ENCODE peak calls at places on chromosomes 11 and 22, in nine cellular contexts. K is AG04450, R is WTC11, Y is endothelial cell, Q is psoas muscle, F is foreskin fibroblast, Z is fibroblast of mammary gland, N is AG10803, U is heart left ventricle. E is an unnamed sample.

GRCh38 chr11:83051760-83052671 is 19.7 kb downstream of the RAB30 start:
- DNase-seq in K (peak), R (no peak), Y (no peak), Q (no peak), F (peak), Z (peak), N (peak), U (peak), E (no peak)

GRCh38 chr11:60699282-60699681 is at the start of gene MS4A8:
- DNase-seq in K (no peak), R (no peak), Y (no peak), Q (no peak), F (no peak), Z (no peak), N (no peak), U (no peak), E (no peak)

GRCh38 chr11:80122211-80122610 is 681.4 kb upstream of the TENM4 start:
- DNase-seq in K (no peak), R (no peak), Y (no peak), Q (no peak), F (no peak), Z (no peak), N (no peak), U (peak), E (no peak)

GRCh38 chr22:22666307-22667091 is 22.1 kb downstream of the GGTLC2 start:
- DNase-seq in K (no peak), R (peak), Y (peak), Q (no peak), F (peak), Z (peak), N (peak), U (no peak), E (peak)

GRCh38 chr22:35477911-35478582 is 62.6 kb upstream of the RASD2 start:
- DNase-seq in K (peak), R (no peak), Y (no peak), Q (peak), F (peak), Z (peak), N (peak), U (peak), E (no peak)

GRCh38 chr11:104432981-104433380 is 269.0 kb upstream of the PDGFD start:
- DNase-seq in K (no peak), R (no peak), Y (no peak), Q (no peak), F (no peak), Z (no peak), N (no peak), U (no peak), E (no peak)

GRCh38 chr22:23085351-23085671 is 15.0 kb downstream of the GNAZ start:
- DNase-seq in K (no peak), R (no peak), Y (no peak), Q (no peak), F (no peak), Z (no peak), N (no peak), U (no peak), E (no peak)

GRCh38 chr11:82326853-82327252 is 406.8 kb downstream of the FAM181B start:
- DNase-seq in K (no peak), R (no peak), Y (no peak), Q (no peak), F (no peak), Z (no peak), N (no peak), U (no peak), E (no peak)

GRCh38 chr22:17228725-17229126 is 9.5 kb upstream of the ADA2 start:
- DNase-seq in K (no peak), R (no peak), Y (no peak), Q (no peak), F (no peak), Z (no peak), N (no peak), U (no peak), E (no peak)

GRCh38 chr11:79440451-79441158 is at the start of gene TENM4:
- DNase-seq in K (peak), R (peak), Y (peak), Q (peak), F (peak), Z (peak), N (peak), U (peak), E (peak)

GRCh38 chr22:38719196-38719595 is 13.5 kb downstream of the GTPBP1 start:
- DNase-seq in K (no peak), R (no peak), Y (no peak), Q (peak), F (no peak), Z (no peak), N (no peak), U (no peak), E (no peak)

GRCh38 chr11:114082767-114083181 is 23.3 kb downstream of the ZBTB16 start:
- DNase-seq in K (no peak), R (no peak), Y (no peak), Q (peak), F (no peak), Z (no peak), N (no peak), U (peak), E (no peak)

GRCh38 chr22:46509416-46510089 is 27.9 kb downstream of the CELSR1 start:
- DNase-seq in K (no peak), R (no peak), Y (no peak), Q (no peak), F (no peak), Z (no peak), N (no peak), U (no peak), E (no peak)

GRCh38 chr11:75105462-75105925 is 8.8 kb upstream of the OR2AT4 start:
- DNase-seq in K (no peak), R (peak), Y (no peak), Q (no peak), F (no peak), Z (no peak), N (no peak), U (no peak), E (no peak)

GRCh38 chr11:68402355-68403031 is 58.1 kb upstream of the PPP6R3 start:
- DNase-seq in K (no peak), R (peak), Y (no peak), Q (no peak), F (no peak), Z (no peak), N (no peak), U (no peak), E (no peak)

GRCh38 chr11:28760676-28761390 is 652.6 kb downstream of the METTL15 start:
- DNase-seq in K (no peak), R (no peak), Y (no peak), Q (no peak), F (peak), Z (peak), N (peak), U (no peak), E (no peak)

GRCh38 chr22:27270818-27271510 is 530.6 kb downstream of the MN1 start:
- DNase-seq in K (no peak), R (no peak), Y (no peak), Q (no peak), F (no peak), Z (no peak), N (no peak), U (peak), E (no peak)

GRCh38 chr22:50544078-50544745 is 1.5 kb upstream of the KLHDC7B start:
- DNase-seq in K (no peak), R (peak), Y (peak), Q (peak), F (peak), Z (peak), N (peak), U (peak), E (peak)

GRCh38 chr22:44153705-44154104 is 27.0 kb upstream of the PARVG start:
- DNase-seq in K (no peak), R (no peak), Y (no peak), Q (peak), F (no peak), Z (no peak), N (no peak), U (no peak), E (no peak)

GRCh38 chr11:123430736-123431356 is 777 bp downstream of the GRAMD1B start:
- DNase-seq in K (no peak), R (peak), Y (peak), Q (peak), F (no peak), Z (no peak), N (peak), U (peak), E (peak)

GRCh38 chr11:73749118-73749517 is 11.8 kb downstream of the RAB6A start:
- DNase-seq in K (no peak), R (no peak), Y (no peak), Q (no peak), F (no peak), Z (no peak), N (no peak), U (no peak), E (no peak)

GRCh38 chr22:31128156-31128555 is 5.4 kb downstream of the INPP5J start:
- DNase-seq in K (no peak), R (no peak), Y (no peak), Q (peak), F (no peak), Z (no peak), N (no peak), U (no peak), E (no peak)

GRCh38 chr11:2795491-2795991 is 90.0 kb downstream of the CDKN1C start:
- DNase-seq in K (no peak), R (peak), Y (no peak), Q (peak), F (no peak), Z (no peak), N (no peak), U (peak), E (no peak)

GRCh38 chr22:44076825-44077224 is 52.7 kb downstream of the PARVB start:
- DNase-seq in K (no peak), R (no peak), Y (no peak), Q (no peak), F (no peak), Z (no peak), N (no peak), U (no peak), E (no peak)

GRCh38 chr11:12502041-12502440 is 124.7 kb downstream of the PARVA start:
- DNase-seq in K (no peak), R (no peak), Y (no peak), Q (no peak), F (peak), Z (peak), N (peak), U (no peak), E (no peak)

GRCh38 chr22:33328789-33329296 is 270.7 kb upstream of the SYN3 start:
- DNase-seq in K (peak), R (no peak), Y (no peak), Q (no peak), F (no peak), Z (peak), N (peak), U (no peak), E (no peak)

GRCh38 chr22:46224044-46224746 is 25.9 kb downstream of the CDPF1 start:
- DNase-seq in K (no peak), R (no peak), Y (no peak), Q (no peak), F (no peak), Z (peak), N (no peak), U (no peak), E (no peak)

GRCh38 chr22:19526702-19527111 is 2.5 kb upstream of the CLDN5 start:
- DNase-seq in K (no peak), R (no peak), Y (no peak), Q (no peak), F (no peak), Z (no peak), N (no peak), U (no peak), E (no peak)

GRCh38 chr11:100759106-100759505 is 72.0 kb downstream of the ARHGAP42 start:
- DNase-seq in K (no peak), R (no peak), Y (no peak), Q (no peak), F (no peak), Z (no peak), N (no peak), U (no peak), E (no peak)

GRCh38 chr11:44992181-44992582 is 41.5 kb upstream of the TP53I11 start:
- DNase-seq in K (no peak), R (no peak), Y (no peak), Q (peak), F (no peak), Z (peak), N (no peak), U (peak), E (no peak)

GRCh38 chr22:20315337-20316216 is 4.3 kb downstream of the DGCR6L start:
- DNase-seq in K (no peak), R (no peak), Y (no peak), Q (no peak), F (no peak), Z (no peak), N (no peak), U (no peak), E (no peak)

GRCh38 chr22:49111085-49111484 is 716.6 kb downstream of the BRD1 start:
- DNase-seq in K (no peak), R (no peak), Y (no peak), Q (no peak), F (no peak), Z (no peak), N (no peak), U (no peak), E (no peak)

GRCh38 chr22:24977370-24978230 is 25.1 kb downstream of the KIAA1671 start:
- DNase-seq in K (no peak), R (no peak), Y (no peak), Q (peak), F (no peak), Z (no peak), N (no peak), U (peak), E (no peak)

GRCh38 chr22:49934891-49935557 is 16.6 kb downstream of the CRELD2 start:
- DNase-seq in K (no peak), R (peak), Y (peak), Q (peak), F (peak), Z (peak), N (peak), U (peak), E (peak)

GRCh38 chr11:41403462-41403861 is 56.0 kb downstream of the LRRC4C start:
- DNase-seq in K (no peak), R (no peak), Y (no peak), Q (no peak), F (no peak), Z (no peak), N (no peak), U (no peak), E (no peak)

GRCh38 chr22:39003165-39003638 is 10.9 kb upstream of the APOBEC3C start:
- DNase-seq in K (peak), R (peak), Y (peak), Q (peak), F (peak), Z (peak), N (peak), U (peak), E (peak)

GRCh38 chr11:76860539-76861475 is at the start of gene ACER3:
- DNase-seq in K (peak), R (peak), Y (peak), Q (peak), F (peak), Z (peak), N (peak), U (peak), E (peak)
- TF ChIP-seq CTCF in K (peak), R (no peak), Y (no peak), Q (no peak), F (peak), Z (peak), N (peak), U (no peak), E (no peak)

DNA sequence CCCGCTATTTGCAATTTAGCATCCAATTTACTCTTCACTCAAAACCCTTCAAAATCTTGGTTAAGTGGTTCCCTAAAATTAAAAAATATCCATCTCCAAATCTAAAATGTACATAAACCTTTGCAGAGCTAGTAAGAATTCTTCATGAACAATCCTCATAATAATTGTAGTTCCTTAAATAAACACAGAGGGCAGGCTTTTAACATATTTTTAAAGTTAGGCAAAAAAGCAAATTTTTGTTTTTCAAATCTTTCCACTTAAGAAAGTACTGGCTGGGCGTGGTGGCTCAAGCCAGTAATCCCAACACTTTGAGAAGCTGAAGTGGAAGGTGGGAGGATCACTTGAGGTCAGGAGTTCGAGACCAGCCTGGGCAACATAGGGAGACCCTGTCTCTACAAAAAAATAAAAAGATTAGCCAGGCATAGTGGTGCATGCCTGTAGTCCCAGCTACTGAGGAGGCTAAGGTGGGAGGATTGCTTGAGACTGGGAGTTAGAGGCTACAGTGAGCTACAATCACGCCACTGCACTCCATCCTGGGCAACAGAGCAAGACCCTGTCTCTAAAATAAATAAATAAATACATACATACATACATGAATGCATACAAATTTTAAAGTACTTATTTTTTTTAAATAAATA is 25.1 kb upstream of the PLAAT3 start:
- DNase-seq in K (no peak), R (no peak), Y (no peak), Q (no peak), F (no peak), Z (peak), N (peak), U (no peak), E (no peak)
- TF ChIP-seq CTCF in K (peak), R (peak), Y (peak), Q (peak), F (no peak), Z (peak), N (peak), U (peak), E (no peak)

GRCh38 chr11:59187020-59187419 is 15.1 kb downstream of the DTX4 start:
- DNase-seq in K (no peak), R (no peak), Y (no peak), Q (no peak), F (no peak), Z (no peak), N (no peak), U (no peak), E (no peak)
- TF ChIP-seq CTCF in K (no peak), R (no peak), Y (no peak), Q (no peak), F (no peak), Z (no peak), N (no peak), U (no peak), E (no peak)

GRCh38 chr11:76237041-76237649 is 30.8 kb upstream of the WNT11 start:
- DNase-seq in K (no peak), R (no peak), Y (no peak), Q (no peak), F (no peak), Z (no peak), N (peak), U (no peak), E (no peak)

GRCh38 chr11:76238551-76238950 is 32.2 kb upstream of the WNT11 start:
- DNase-seq in K (no peak), R (no peak), Y (no peak), Q (no peak), F (no peak), Z (no peak), N (no peak), U (no peak), E (no peak)

GRCh38 chr11:76239483-76240142 is 33.3 kb upstream of the WNT11 start:
- DNase-seq in K (no peak), R (no peak), Y (no peak), Q (no peak), F (no peak), Z (no peak), N (no peak), U (peak), E (no peak)

GRCh38 chr11:76236092-76237026 is 30.1 kb upstream of the WNT11 start:
- DNase-seq in K (no peak), R (peak), Y (no peak), Q (no peak), F (peak), Z (peak), N (peak), U (peak), E (peak)

DNA sequence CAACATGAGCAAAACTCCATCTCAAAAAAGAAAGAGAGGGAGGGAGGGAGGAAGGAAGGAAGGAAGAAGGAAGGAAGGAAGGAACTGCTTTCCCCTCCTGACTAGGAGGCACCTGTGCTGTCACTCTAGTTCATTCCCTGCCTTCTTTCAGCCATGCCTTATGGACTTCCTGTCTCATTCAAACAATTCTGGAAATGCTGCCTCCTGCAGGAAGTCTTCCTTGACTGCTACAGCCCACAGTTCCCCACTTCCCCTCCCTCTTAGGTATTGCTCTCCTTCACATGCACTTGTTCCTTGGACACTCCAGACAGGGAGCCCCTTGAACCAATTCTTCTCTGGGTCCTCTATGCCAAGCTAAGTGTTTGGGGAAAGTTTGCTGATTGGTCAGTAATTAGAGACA is 31.6 kb upstream of the WNT11 start:
- DNase-seq in K (no peak), R (no peak), Y (no peak), Q (no peak), F (no peak), Z (peak), N (no peak), U (no peak), E (no peak)
- TF ChIP-seq CTCF in K (peak), R (no peak), Y (no peak), Q (no peak), F (no peak), Z (peak), N (no peak), U (no peak), E (no peak)

GRCh38 chr11:117984471-117984870 is 1.7 kb upstream of the IL10RA start:
- DNase-seq in K (no peak), R (no peak), Y (no peak), Q (no peak), F (no peak), Z (peak), N (no peak), U (no peak), E (no peak)

GRCh38 chr11:117986981-117987495 is 844 bp downstream of the IL10RA start:
- DNase-seq in K (no peak), R (no peak), Y (no peak), Q (no peak), F (peak), Z (peak), N (peak), U (no peak), E (peak)

GRCh38 chr11:117989351-117990102 is 3.3 kb downstream of the IL10RA start:
- DNase-seq in K (no peak), R (no peak), Y (no peak), Q (no peak), F (no peak), Z (no peak), N (no peak), U (no peak), E (no peak)

GRCh38 chr11:117983163-117983475 is 3.1 kb upstream of the IL10RA start:
- DNase-seq in K (no peak), R (no peak), Y (no peak), Q (no peak), F (no peak), Z (no peak), N (no peak), U (no peak), E (no peak)

DNA sequence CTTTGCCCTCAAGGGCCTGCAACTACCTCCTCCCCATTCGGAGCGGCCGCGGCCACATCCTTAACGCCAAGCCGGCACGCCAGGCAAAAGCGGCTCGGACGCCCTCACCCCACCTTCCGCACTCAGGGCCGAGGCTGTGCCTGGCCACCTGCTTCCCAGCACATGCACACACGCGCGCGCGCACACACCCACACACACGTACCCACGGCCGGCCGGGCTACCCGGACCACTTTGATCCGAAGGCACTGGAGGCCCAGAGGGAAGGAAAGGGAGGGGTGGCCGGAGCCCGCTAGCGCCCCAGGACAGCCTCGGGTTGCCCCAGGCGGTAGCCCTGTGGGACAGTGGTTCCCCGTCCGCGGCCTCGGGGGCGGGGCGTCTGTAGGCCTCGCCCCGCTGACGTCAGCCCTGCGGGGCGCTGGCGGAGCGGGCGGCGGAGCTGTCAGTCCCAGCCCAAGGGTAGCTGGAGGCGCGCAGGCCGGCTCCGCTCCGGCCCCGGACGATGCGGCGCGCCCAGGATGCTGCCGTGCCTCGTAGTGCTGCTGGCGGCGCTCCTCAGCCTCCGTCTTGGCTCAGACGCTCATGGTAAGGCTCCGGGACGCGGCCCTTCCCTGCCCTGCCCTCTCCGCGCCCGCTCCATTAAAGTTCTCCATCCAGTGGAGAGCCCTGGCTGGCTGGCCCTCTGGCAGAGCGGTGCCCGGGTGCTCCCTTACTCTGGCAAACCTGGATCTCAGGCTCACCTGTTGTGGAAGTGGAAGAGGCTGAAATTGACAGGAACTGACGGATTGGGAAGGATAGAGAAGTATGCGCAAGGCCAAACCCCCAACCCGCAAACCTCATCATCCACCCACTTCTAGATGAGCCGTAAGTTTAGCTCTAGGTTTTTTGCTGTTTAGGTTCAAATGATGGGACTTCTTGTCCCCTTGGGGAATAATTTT is at the start of gene IL10RA:
- DNase-seq in K (no peak), R (peak), Y (peak), Q (peak), F (peak), Z (peak), N (peak), U (peak), E (peak)
- TF ChIP-seq CTCF in K (no peak), R (no peak), Y (no peak), Q (no peak), F (no peak), Z (no peak), N (no peak), U (no peak), E (no peak)